ENCODE peak calls at places on chromosomes 4 and X, in four cellular contexts. C is GM12891, N is HL-60, L is K562. P is an unnamed sample.

GRCh38 chr4:127604949-127605709 is 27.6 kb upstream of the INTU start:
- DNase-seq in C (no peak), N (no peak), L (peak), P (no peak)

GRCh38 chr4:41670530-41670929 is 78.0 kb downstream of the PHOX2B start:
- DNase-seq in C (no peak), L (no peak), N (no peak), P (no peak)

GRCh38 chr4:129926936-129927335 is 831.0 kb downstream of the C4orf33 start:
- DNase-seq in L (no peak), C (no peak), N (no peak), P (no peak)

GRCh38 chr4:13436962-13437361 is 47.2 kb downstream of the RAB28 start:
- DNase-seq in L (no peak), N (no peak), C (no peak), P (no peak)

GRCh38 chr4:899556-899906 is 32.6 kb downstream of the GAK start:
- DNase-seq in N (no peak), L (no peak), C (no peak), P (no peak)

GRCh38 chr4:109302366-109303140 is at the start of gene COL25A1:
- DNase-seq in N (no peak), C (peak), L (no peak), P (no peak)

GRCh38 chr4:184907810-184908209 is 82.0 kb upstream of the ACSL1 start:
- DNase-seq in C (no peak), N (no peak), L (no peak), P (no peak)

GRCh38 chr4:156575430-156576073 is 396.0 kb downstream of the PDGFC start:
- DNase-seq in C (no peak), L (no peak), N (no peak), P (no peak)

GRCh38 chrX:19156223-19156622 is 34.0 kb upstream of the ADGRG2 start:
- DNase-seq in N (no peak), C (no peak), L (no peak), P (no peak)

GRCh38 chr4:117093581-117093980 is 8.2 kb upstream of the TRAM1L1 start:
- DNase-seq in L (no peak), C (no peak), N (no peak), P (no peak)

GRCh38 chrX:136260801-136261200 is 9.6 kb upstream of the MAP7D3 start:
- DNase-seq in C (no peak), N (no peak), L (no peak), P (no peak)

GRCh38 chrX:11435568-11435967 is 142.4 kb downstream of the AMELX start:
- DNase-seq in N (no peak), C (no peak), L (no peak), P (no peak)

GRCh38 chr4:147160908-147161513 is 215.3 kb upstream of the TTC29 start:
- DNase-seq in N (peak), L (peak), C (peak), P (no peak)

GRCh38 chr4:145736241-145736831 is 56.4 kb downstream of the C4orf51 start:
- DNase-seq in N (no peak), C (no peak), L (no peak), P (no peak)

GRCh38 chr4:156992943-156993342 is 21.3 kb upstream of the PDGFC start:
- DNase-seq in L (no peak), N (no peak), C (no peak), P (no peak)

GRCh38 chr4:103786014-103786413 is 66.2 kb upstream of the TACR3 start:
- DNase-seq in N (peak), C (peak), L (peak), P (peak)

GRCh38 chrX:29617725-29618124 is 597.6 kb upstream of the MAGEB2 start:
- DNase-seq in C (no peak), L (no peak), N (no peak), P (no peak)

GRCh38 chr4:138897818-138898226 is 117.8 kb upstream of the NOCT start:
- DNase-seq in N (no peak), C (no peak), L (peak), P (no peak)

GRCh38 chr4:168631241-168632151 is 134.6 kb downstream of the PALLD start:
- DNase-seq in L (no peak), N (no peak), C (no peak), P (no peak)

GRCh38 chrX:47608130-47608810 is 11.4 kb downstream of the SYN1 start:
- DNase-seq in L (peak), C (no peak), N (no peak), P (no peak)

GRCh38 chr4:130808492-130808891 is 1712.5 kb downstream of the C4orf33 start:
- DNase-seq in L (peak), C (no peak), N (no peak), P (no peak)

GRCh38 chrX:32116047-32116446 is 1044.2 kb upstream of the FTHL17 start:
- DNase-seq in L (peak), C (no peak), N (no peak), P (no peak)

GRCh38 chr4:71074452-71075299 is 81.2 kb downstream of the DCK start:
- DNase-seq in C (no peak), L (no peak), N (no peak), P (no peak)

GRCh38 chr4:164768516-164768915 is 14.6 kb downstream of the SMIM31 start:
- DNase-seq in N (no peak), L (no peak), C (no peak), P (no peak)

GRCh38 chr4:150140774-150141400 is 62.6 kb downstream of the DCLK2 start:
- DNase-seq in C (no peak), L (no peak), N (no peak), P (no peak)

GRCh38 chrX:39975094-39975865 is 122.5 kb downstream of the BCOR start:
- DNase-seq in N (no peak), L (no peak), C (no peak), P (no peak)

GRCh38 chrX:41265615-41266014 is 68.3 kb upstream of the DDX3X start:
- DNase-seq in C (no peak), L (peak), N (no peak), P (no peak)

GRCh38 chrX:99857455-99857854 is 552.6 kb downstream of the PCDH19 start:
- DNase-seq in L (no peak), C (no peak), N (no peak), P (no peak)

GRCh38 chr4:98113005-98113404 is 30.3 kb downstream of the STPG2 start:
- DNase-seq in N (no peak), C (no peak), L (peak), P (no peak)

GRCh38 chrX:126165401-126165720 is 728 bp downstream of the DCAF12L2 start:
- DNase-seq in N (no peak), C (no peak), L (no peak), P (no peak)

GRCh38 chr4:62003695-62004094 is 803.6 kb downstream of the ADGRL3 start:
- DNase-seq in L (no peak), N (no peak), C (no peak), P (no peak)

GRCh38 chrX:27555514-27555913 is 34.6 kb upstream of the DCAF8L2 start:
- DNase-seq in N (no peak), L (peak), C (no peak), P (no peak)

GRCh38 chr4:69689530-69690111 is 36.6 kb upstream of the UGT2A1 start:
- DNase-seq in C (no peak), L (peak), N (peak), P (no peak)

GRCh38 chrX:17009856-17010650 is 63.6 kb downstream of the REPS2 start:
- DNase-seq in C (no peak), N (no peak), L (no peak), P (no peak)

GRCh38 chrX:48676106-48676892 is 7.3 kb upstream of the WAS start:
- DNase-seq in N (peak), C (peak), L (peak), P (peak)
- TF ChIP-seq SPI1 in N (no peak), C (no peak), L (no peak), P (no peak)

DNA sequence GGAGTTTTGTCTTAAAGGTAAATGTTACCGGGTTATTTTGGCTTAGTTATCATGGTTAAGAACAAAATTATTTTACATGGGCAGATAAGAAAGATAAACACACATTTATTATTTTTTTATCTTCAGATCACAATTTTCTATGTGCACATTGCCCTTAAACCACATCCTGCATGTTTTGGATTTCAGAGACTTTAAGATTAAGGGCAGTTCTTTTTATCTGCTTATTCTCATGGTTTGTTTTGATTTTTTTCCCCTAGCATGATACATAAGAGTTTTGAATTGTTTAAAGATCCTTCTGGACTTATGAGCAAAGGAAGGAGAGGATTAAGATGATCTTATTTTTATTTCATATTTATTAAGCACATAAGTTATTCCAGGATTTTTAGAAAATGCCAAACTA is 190.1 kb upstream of the BMP3 start:
- DNase-seq in C (no peak), N (no peak), L (no peak), P (no peak)
- TF ChIP-seq SPI1 in C (no peak), N (no peak), L (no peak), P (no peak)

GRCh38 chr4:122810669-122811068 is 16.0 kb upstream of the FGF2 start:
- DNase-seq in N (no peak), L (no peak), C (no peak), P (no peak)

GRCh38 chr4:122803788-122804208 is 22.8 kb upstream of the FGF2 start:
- DNase-seq in C (no peak), N (no peak), L (peak), P (no peak)

GRCh38 chr4:122806981-122807679 is 19.5 kb upstream of the FGF2 start:
- DNase-seq in C (no peak), L (peak), N (no peak), P (no peak)
- TF ChIP-seq SPI1 in C (no peak), L (no peak), N (no peak), P (no peak)

GRCh38 chrX:13646154-13646549 is 6.8 kb upstream of the TCEANC start:
- DNase-seq in L (peak), C (no peak), N (no peak), P (no peak)
- TF ChIP-seq SPI1 in L (no peak), C (no peak), N (no peak), P (no peak)

GRCh38 chr4:48639816-48640215 is 140.3 kb downstream of the FRYL start:
- DNase-seq in L (no peak), N (no peak), C (no peak), P (no peak)

GRCh38 chr4:48635980-48636379 is 144.1 kb downstream of the FRYL start:
- DNase-seq in N (no peak), C (no peak), L (no peak), P (no peak)

GRCh38 chr4:48633657-48634056 is 143.6 kb downstream of the ZAR1 start:
- DNase-seq in C (no peak), N (no peak), L (no peak), P (no peak)

GRCh38 chr4:48634688-48635308 is 144.7 kb downstream of the ZAR1 start:
- DNase-seq in L (no peak), N (no peak), C (no peak), P (no peak)

GRCh38 chr4:48635310-48635709 is 144.8 kb downstream of the FRYL start:
- DNase-seq in N (no peak), C (no peak), L (no peak), P (no peak)
- TF ChIP-seq SPI1 in N (no peak), C (no peak), L (no peak), P (no peak)

GRCh38 chr4:73019462-73020047 is 50.0 kb downstream of the COX18 start:
- DNase-seq in N (no peak), L (peak), C (peak), P (no peak)
- TF ChIP-seq SPI1 in N (no peak), L (no peak), C (no peak), P (no peak)

DNA sequence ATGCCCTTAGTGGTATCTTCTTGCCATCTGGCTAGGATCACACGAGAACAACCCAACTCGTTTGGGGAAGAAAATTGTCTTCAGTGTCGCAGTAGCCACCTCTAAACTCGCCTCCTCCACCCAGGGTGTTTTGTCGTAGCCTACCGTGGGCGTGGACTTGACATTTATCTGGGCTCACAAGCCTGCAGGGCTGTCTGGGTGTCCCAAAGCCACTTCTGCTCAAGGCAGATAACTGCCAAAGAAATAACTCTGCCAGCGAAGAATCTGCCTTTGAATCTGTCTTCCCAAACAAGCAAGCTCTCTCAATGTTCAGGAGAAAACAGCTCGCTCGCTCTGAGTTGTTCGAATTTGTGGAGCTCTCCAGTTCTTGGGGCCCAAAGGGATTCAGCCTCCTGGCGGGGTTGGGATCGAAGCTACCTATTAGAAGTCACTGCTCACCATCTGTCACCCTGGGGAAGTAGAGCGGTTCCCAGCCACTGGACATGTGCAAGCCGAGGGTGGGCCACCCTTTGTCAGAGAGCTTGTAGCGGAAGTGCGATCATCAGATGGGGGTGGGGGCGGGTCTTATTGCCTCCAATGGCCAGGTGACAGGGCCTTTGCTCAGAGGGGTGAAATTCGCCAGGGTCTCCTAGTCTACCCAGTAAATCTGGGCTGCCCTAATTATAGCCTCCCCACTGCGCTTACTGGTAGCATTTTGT is 14.8 kb downstream of the BLOC1S4 start:
- DNase-seq in N (no peak), C (no peak), L (peak), P (no peak)
- TF ChIP-seq SPI1 in N (no peak), C (no peak), L (peak), P (no peak)

GRCh38 chrX:133297284-133297683 is 79.1 kb upstream of the TFDP3 start:
- DNase-seq in C (no peak), N (no peak), L (no peak), P (no peak)
- TF ChIP-seq SPI1 in C (no peak), N (no peak), L (no peak), P (no peak)

GRCh38 chrX:129981207-129981553 is 1.3 kb upstream of the BCORL1 start:
- DNase-seq in C (no peak), N (no peak), L (no peak), P (no peak)

GRCh38 chrX:129981752-129982299 is 609 bp upstream of the BCORL1 start:
- DNase-seq in L (no peak), N (no peak), C (no peak), P (no peak)

GRCh38 chrX:129982300-129983246 is at the start of gene BCORL1:
- DNase-seq in N (peak), C (peak), L (peak), P (peak)

GRCh38 chrX:129984196-129984962 is 1.9 kb downstream of the BCORL1 start:
- DNase-seq in N (no peak), L (peak), C (no peak), P (no peak)

DNA sequence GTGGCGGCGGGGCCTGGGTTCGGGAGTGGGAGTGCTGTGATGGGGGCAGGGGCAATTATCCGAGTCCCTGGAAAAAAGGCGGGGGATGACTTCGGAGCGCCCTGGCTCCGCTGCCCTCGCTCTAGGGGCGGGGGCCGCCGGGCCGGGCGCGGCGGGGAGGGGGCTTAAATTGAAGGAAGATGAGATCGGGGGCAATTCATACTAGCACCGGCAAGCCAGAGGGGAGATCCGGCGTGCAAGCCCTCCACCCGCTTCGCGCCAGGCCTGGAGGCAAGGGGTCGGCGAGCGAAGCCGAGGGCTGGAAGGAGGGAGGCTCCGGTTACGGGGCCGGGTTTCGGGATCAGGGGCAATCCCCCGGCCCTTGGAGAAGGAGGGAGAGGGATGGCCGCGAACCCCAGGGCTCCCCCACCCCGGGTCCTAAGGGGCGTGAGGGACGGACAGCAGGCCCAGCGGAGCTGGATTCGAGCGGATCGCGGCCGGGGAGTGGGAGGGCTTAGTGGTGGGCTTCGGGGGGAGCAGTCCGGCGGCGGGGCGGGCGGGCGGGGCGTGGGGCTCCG is 1.2 kb downstream of the BCORL1 start:
- DNase-seq in N (no peak), C (no peak), L (peak), P (no peak)
- TF ChIP-seq SPI1 in N (no peak), C (no peak), L (no peak), P (no peak)

DNA sequence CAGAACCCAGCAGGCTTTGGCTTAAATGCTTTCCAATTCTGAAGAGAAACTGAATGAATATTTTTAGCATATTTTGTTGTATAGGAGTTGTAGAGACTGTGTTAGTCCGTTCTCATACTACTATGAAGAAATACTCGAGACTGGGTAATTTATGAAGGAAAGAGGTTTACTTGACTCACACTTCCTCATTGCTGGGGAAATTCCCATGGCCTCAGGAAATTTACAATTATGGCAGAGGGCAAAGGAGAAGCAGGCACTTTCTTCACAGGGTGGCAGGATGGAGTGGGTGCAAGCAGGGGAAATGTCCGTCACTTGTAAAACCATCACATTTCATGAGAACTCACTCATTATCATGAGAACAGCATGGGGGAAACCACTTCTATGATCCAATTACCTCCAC is 291.7 kb downstream of the PACRGL start:
- DNase-seq in L (no peak), N (no peak), C (no peak), P (no peak)
- TF ChIP-seq SPI1 in L (no peak), N (no peak), C (no peak), P (no peak)

P was measured in GM12878.